ENCODE peak calls at places on chromosome 5, in seven cellular contexts. One of them, this sample, is unnamed.

GRCh38 chr5:93107828-93108520 is 473.0 kb downstream of the NR2F1-AS1 start:
- DNase-seq in mesenteric fat pad: no peak
- DNase-seq in NB4: no peak
- DNase-seq in renal cortical epithelial cell: no peak
- DNase-seq in HFFc6: no peak
- DNase-seq in neural crest cell: no peak
- DNase-seq in EL: no peak
- DNase-seq in this sample: no peak

GRCh38 chr5:62812653-62813329 is 234.2 kb downstream of the LRRC70 start:
- DNase-seq in NB4: no peak
- DNase-seq in mesenteric fat pad: no peak
- DNase-seq in EL: no peak
- DNase-seq in neural crest cell: no peak
- DNase-seq in HFFc6: no peak
- DNase-seq in renal cortical epithelial cell: no peak
- DNase-seq in this sample: no peak

GRCh38 chr5:17333755-17334154 is 116.3 kb downstream of the BASP1 start:
- DNase-seq in neural crest cell: no peak
- DNase-seq in HFFc6: no peak
- DNase-seq in mesenteric fat pad: no peak
- DNase-seq in renal cortical epithelial cell: no peak
- DNase-seq in NB4: no peak
- DNase-seq in EL: no peak
- DNase-seq in this sample: no peak

GRCh38 chr5:104594850-104595249 is 1032.3 kb upstream of the NUDT12 start:
- DNase-seq in mesenteric fat pad: no peak
- DNase-seq in HFFc6: no peak
- DNase-seq in EL: no peak
- DNase-seq in renal cortical epithelial cell: no peak
- DNase-seq in NB4: no peak
- DNase-seq in neural crest cell: no peak
- DNase-seq in this sample: no peak

GRCh38 chr5:131776451-131776850 is 20.4 kb downstream of the FNIP1 start:
- DNase-seq in HFFc6: no peak
- DNase-seq in NB4: no peak
- DNase-seq in neural crest cell: no peak
- DNase-seq in renal cortical epithelial cell: no peak
- DNase-seq in mesenteric fat pad: no peak
- DNase-seq in EL: no peak
- DNase-seq in this sample: no peak

GRCh38 chr5:144150996-144151395 is 19.5 kb downstream of the YIPF5 start:
- DNase-seq in EL: peak
- DNase-seq in neural crest cell: no peak
- DNase-seq in renal cortical epithelial cell: no peak
- DNase-seq in NB4: no peak
- DNase-seq in HFFc6: peak
- DNase-seq in mesenteric fat pad: no peak
- DNase-seq in this sample: no peak

GRCh38 chr5:167921796-167922195 is 369.6 kb upstream of the WWC1 start:
- DNase-seq in EL: no peak
- DNase-seq in NB4: no peak
- DNase-seq in renal cortical epithelial cell: no peak
- DNase-seq in neural crest cell: no peak
- DNase-seq in HFFc6: no peak
- DNase-seq in mesenteric fat pad: no peak
- DNase-seq in this sample: no peak

GRCh38 chr5:107118184-107118902 is 552.4 kb downstream of the EFNA5 start:
- DNase-seq in NB4: no peak
- DNase-seq in renal cortical epithelial cell: no peak
- DNase-seq in neural crest cell: no peak
- DNase-seq in mesenteric fat pad: no peak
- DNase-seq in HFFc6: no peak
- DNase-seq in EL: no peak
- DNase-seq in this sample: no peak

GRCh38 chr5:139828207-139828895 is 32.7 kb downstream of the PSD2 start:
- DNase-seq in HFFc6: no peak
- DNase-seq in renal cortical epithelial cell: no peak
- DNase-seq in EL: no peak
- DNase-seq in mesenteric fat pad: no peak
- DNase-seq in neural crest cell: no peak
- DNase-seq in NB4: no peak
- DNase-seq in this sample: no peak

GRCh38 chr5:68137451-68138190 is 77.9 kb upstream of the PIK3R1 start:
- DNase-seq in neural crest cell: no peak
- DNase-seq in HFFc6: peak
- DNase-seq in renal cortical epithelial cell: no peak
- DNase-seq in EL: peak
- DNase-seq in NB4: no peak
- DNase-seq in mesenteric fat pad: no peak
- DNase-seq in this sample: no peak

GRCh38 chr5:69416180-69416579 is 1.3 kb downstream of the MARVELD2 start:
- DNase-seq in NB4: no peak
- DNase-seq in mesenteric fat pad: no peak
- DNase-seq in neural crest cell: no peak
- DNase-seq in EL: no peak
- DNase-seq in renal cortical epithelial cell: no peak
- DNase-seq in HFFc6: no peak
- DNase-seq in this sample: no peak

GRCh38 chr5:32444191-32444945 is at the start of gene ZFR:
- DNase-seq in NB4: peak
- DNase-seq in neural crest cell: peak
- DNase-seq in HFFc6: peak
- DNase-seq in mesenteric fat pad: peak
- DNase-seq in EL: peak
- DNase-seq in renal cortical epithelial cell: peak
- DNase-seq in this sample: peak

GRCh38 chr5:179873176-179873575 is 14.6 kb upstream of the MRNIP start:
- DNase-seq in EL: no peak
- DNase-seq in neural crest cell: no peak
- DNase-seq in NB4: no peak
- DNase-seq in mesenteric fat pad: no peak
- DNase-seq in renal cortical epithelial cell: no peak
- DNase-seq in HFFc6: no peak
- DNase-seq in this sample: no peak

GRCh38 chr5:113614191-113614590 is 100.7 kb downstream of the YTHDC2 start:
- DNase-seq in EL: peak
- DNase-seq in neural crest cell: no peak
- DNase-seq in renal cortical epithelial cell: peak
- DNase-seq in NB4: no peak
- DNase-seq in HFFc6: peak
- DNase-seq in mesenteric fat pad: no peak
- DNase-seq in this sample: no peak

GRCh38 chr5:140261403-140262171 is 41.3 kb downstream of the PFDN1 start:
- DNase-seq in neural crest cell: no peak
- DNase-seq in NB4: peak
- DNase-seq in renal cortical epithelial cell: peak
- DNase-seq in EL: peak
- DNase-seq in mesenteric fat pad: no peak
- DNase-seq in HFFc6: peak
- DNase-seq in this sample: peak

GRCh38 chr5:142979636-142980035 is 209.5 kb downstream of the ARHGAP26 start:
- DNase-seq in EL: no peak
- DNase-seq in NB4: no peak
- DNase-seq in HFFc6: no peak
- DNase-seq in neural crest cell: no peak
- DNase-seq in renal cortical epithelial cell: no peak
- DNase-seq in mesenteric fat pad: no peak
- DNase-seq in this sample: peak

GRCh38 chr5:95631991-95632675 is 12.2 kb downstream of the GPR150 start:
- DNase-seq in EL: peak
- DNase-seq in mesenteric fat pad: no peak
- DNase-seq in NB4: peak
- DNase-seq in renal cortical epithelial cell: peak
- DNase-seq in HFFc6: peak
- DNase-seq in neural crest cell: no peak
- DNase-seq in this sample: peak

GRCh38 chr5:78638423-78638822 is 10.1 kb downstream of the LHFPL2 start:
- DNase-seq in NB4: no peak
- DNase-seq in neural crest cell: no peak
- DNase-seq in mesenteric fat pad: no peak
- DNase-seq in HFFc6: peak
- DNase-seq in renal cortical epithelial cell: peak
- DNase-seq in EL: peak
- DNase-seq in this sample: peak

GRCh38 chr5:84036842-84037241 is 316.2 kb upstream of the HAPLN1 start:
- DNase-seq in EL: no peak
- DNase-seq in neural crest cell: no peak
- DNase-seq in HFFc6: no peak
- DNase-seq in mesenteric fat pad: no peak
- DNase-seq in NB4: no peak
- DNase-seq in renal cortical epithelial cell: no peak
- DNase-seq in this sample: no peak

GRCh38 chr5:3595102-3595961 is at the start of gene IRX1:
- DNase-seq in HFFc6: no peak
- DNase-seq in renal cortical epithelial cell: no peak
- DNase-seq in mesenteric fat pad: peak
- DNase-seq in neural crest cell: no peak
- DNase-seq in EL: no peak
- DNase-seq in NB4: no peak
- DNase-seq in this sample: no peak

GRCh38 chr5:54093081-54093492 is 217.3 kb downstream of the ARL15 start:
- DNase-seq in mesenteric fat pad: no peak
- DNase-seq in HFFc6: no peak
- DNase-seq in neural crest cell: no peak
- DNase-seq in NB4: no peak
- DNase-seq in EL: peak
- DNase-seq in renal cortical epithelial cell: peak
- DNase-seq in this sample: no peak

GRCh38 chr5:21806943-21807342 is 1046.2 kb downstream of the CDH12 start:
- DNase-seq in mesenteric fat pad: no peak
- DNase-seq in NB4: peak
- DNase-seq in HFFc6: no peak
- DNase-seq in renal cortical epithelial cell: peak
- DNase-seq in EL: peak
- DNase-seq in neural crest cell: no peak
- DNase-seq in this sample: peak

GRCh38 chr5:173326501-173326960 is 1.7 kb downstream of the STC2 start:
- DNase-seq in mesenteric fat pad: no peak
- DNase-seq in HFFc6: peak
- DNase-seq in neural crest cell: no peak
- DNase-seq in EL: peak
- DNase-seq in NB4: peak
- DNase-seq in renal cortical epithelial cell: peak
- DNase-seq in this sample: peak

GRCh38 chr5:107153304-107153703 is 517.4 kb downstream of the EFNA5 start:
- DNase-seq in NB4: no peak
- DNase-seq in mesenteric fat pad: no peak
- DNase-seq in neural crest cell: no peak
- DNase-seq in HFFc6: no peak
- DNase-seq in renal cortical epithelial cell: no peak
- DNase-seq in EL: no peak
- DNase-seq in this sample: no peak

GRCh38 chr5:40681351-40682311 is 1.9 kb downstream of the PTGER4 start:
- DNase-seq in EL: peak
- DNase-seq in renal cortical epithelial cell: no peak
- DNase-seq in mesenteric fat pad: no peak
- DNase-seq in NB4: peak
- DNase-seq in neural crest cell: peak
- DNase-seq in HFFc6: no peak
- DNase-seq in this sample: no peak

GRCh38 chr5:159257007-159257406 is 6.1 kb upstream of the UBLCP1 start:
- DNase-seq in renal cortical epithelial cell: no peak
- DNase-seq in NB4: no peak
- DNase-seq in neural crest cell: no peak
- DNase-seq in mesenteric fat pad: no peak
- DNase-seq in HFFc6: no peak
- DNase-seq in EL: no peak
- DNase-seq in this sample: no peak

GRCh38 chr5:127358782-127359181 is 68.2 kb downstream of the MEGF10 start:
- DNase-seq in EL: peak
- DNase-seq in neural crest cell: no peak
- DNase-seq in mesenteric fat pad: no peak
- DNase-seq in renal cortical epithelial cell: no peak
- DNase-seq in NB4: no peak
- DNase-seq in HFFc6: no peak
- DNase-seq in this sample: peak

GRCh38 chr5:109411175-109411514 is 1.4 kb upstream of the PJA2 start:
- DNase-seq in NB4: no peak
- DNase-seq in EL: no peak
- DNase-seq in mesenteric fat pad: no peak
- DNase-seq in neural crest cell: no peak
- DNase-seq in HFFc6: no peak
- DNase-seq in renal cortical epithelial cell: no peak
- DNase-seq in this sample: no peak

GRCh38 chr5:159061834-159062530 is 37.7 kb downstream of the EBF1 start:
- DNase-seq in renal cortical epithelial cell: no peak
- DNase-seq in HFFc6: no peak
- DNase-seq in neural crest cell: peak
- DNase-seq in EL: no peak
- DNase-seq in NB4: no peak
- DNase-seq in mesenteric fat pad: no peak
- DNase-seq in this sample: no peak

GRCh38 chr5:71894091-71894490 is 175.0 kb downstream of the CARTPT start:
- DNase-seq in HFFc6: no peak
- DNase-seq in neural crest cell: no peak
- DNase-seq in renal cortical epithelial cell: no peak
- DNase-seq in NB4: no peak
- DNase-seq in mesenteric fat pad: no peak
- DNase-seq in EL: no peak
- DNase-seq in this sample: no peak

This sample was measured in HT1080.